ENCODE peak calls at places on chromosomes 3 and 15, in nine cellular contexts. W is HT-29; G is Panc1; K is HepG2; P is endothelial cell of umbilical vein; O is GM12865; Q is activated CD4-positive, alpha-beta memory T cell treated with anti-CD3 and anti-CD28 coated beads, Interleukin-2, amount 10 ng/mL, durations not matched to agents 7 days and 5 days; D is GF-D8; L is T follicular helper cell. N is an unnamed sample.

GRCh38 chr3:161171639-161172552 is 49.2 kb upstream of the NMD3 start:
- DNase-seq in O (no peak), K (no peak), Q (no peak), L (no peak), P (peak; percentile 50), W (peak; percentile 56), D (no peak), G (no peak), N (no peak)

GRCh38 chr3:52798978-52799476 is 4.4 kb downstream of the ITIH3 start:
- DNase-seq in G (peak; percentile 5), Q (peak; percentile 29), D (no peak), W (peak; percentile 43), L (no peak), P (peak; percentile 18), K (peak; percentile 41), O (peak; percentile 45), N (no peak)

GRCh38 chr15:56856934-56857333 is 61.5 kb upstream of the TCF12 start:
- DNase-seq in P (no peak), G (no peak), K (no peak), O (no peak), L (no peak), Q (no peak), W (no peak), D (no peak), N (no peak)

GRCh38 chr3:6112546-6112945 is 748.4 kb upstream of the GRM7 start:
- DNase-seq in W (no peak), L (no peak), D (no peak), O (no peak), G (no peak), K (no peak), Q (no peak), P (no peak), N (no peak)

GRCh38 chr15:76996526-76997401 is 1.8 kb downstream of the PSTPIP1 start:
- DNase-seq in G (no peak), D (no peak), P (peak; percentile 60), O (no peak), W (no peak), L (no peak), Q (peak; percentile 74), K (no peak), N (no peak)

GRCh38 chr3:114442251-114442650 is 148.4 kb downstream of the TIGIT start:
- DNase-seq in Q (no peak), P (peak; percentile 48), O (no peak), W (no peak), L (no peak), G (no peak), D (no peak), K (no peak), N (no peak)

GRCh38 chr15:83581381-83581780 is 72.5 kb upstream of the ADAMTSL3 start:
- DNase-seq in L (no peak), O (no peak), D (no peak), G (no peak), K (no peak), W (no peak), Q (no peak), P (no peak), N (no peak)

GRCh38 chr3:29552036-29552435 is 271.2 kb downstream of the RBMS3 start:
- DNase-seq in W (no peak), O (no peak), Q (no peak), P (peak; percentile 36), G (no peak), K (no peak), L (no peak), D (no peak), N (no peak)

N was measured in LNCaP clone FGC.